ENCODE peak calls at places on chromosomes 1 and 21, in seven cellular contexts. Z is IMR-90, L is mesendoderm, H is trophoblast cell, J is H1, P is mesenchymal stem cell, F is neuronal stem cell. S is an unnamed sample.

GRCh38 chr1:72105201-72105600 is 177.1 kb downstream of the NEGR1 start:
- DNase-seq in Z (no peak), L (no peak), H (no peak), J (no peak), P (no peak), F (no peak), S (no peak)

GRCh38 chr21:17848228-17848627 is 29.1 kb upstream of the C21orf91 start:
- DNase-seq in Z (peak; percentile 97), L (no peak), H (no peak), J (no peak), P (peak; percentile 94), F (no peak), S (no peak)

GRCh38 chr1:98556521-98557158 is 104.9 kb upstream of the SNX7 start:
- DNase-seq in Z (peak; percentile 22), L (peak; percentile 49), H (no peak), J (no peak), P (peak; percentile 14), F (no peak), S (no peak)

GRCh38 chr1:222749927-222750326 is 12.9 kb downstream of the FAM177B start:
- DNase-seq in Z (no peak), L (peak; percentile 93), H (no peak), J (no peak), P (no peak), F (peak; percentile 27), S (no peak)

GRCh38 chr1:20698195-20698910 is 19.5 kb downstream of the KIF17 start:
- DNase-seq in Z (peak; percentile 89), L (peak; percentile 44), H (no peak), J (no peak), P (peak; percentile 78), F (no peak), S (no peak)

GRCh38 chr1:117838911-117839310 is 90.5 kb downstream of the GDAP2 start:
- DNase-seq in Z (peak; percentile 85), L (no peak), H (no peak), J (no peak), P (no peak), F (no peak), S (no peak)

GRCh38 chr1:172483448-172483847 is 39.6 kb upstream of the PIGC start:
- DNase-seq in Z (no peak), L (no peak), H (no peak), J (no peak), P (no peak), F (no peak), S (no peak)

GRCh38 chr1:36464605-36465393 is 615 bp upstream of the MRPS15 start:
- DNase-seq in Z (peak; percentile 15), L (peak; percentile 84), H (no peak), J (no peak), P (no peak), F (no peak), S (no peak)

GRCh38 chr1:59298178-59298583 is 1.3 kb downstream of the FGGY start:
- DNase-seq in Z (no peak), L (no peak), H (no peak), J (no peak), P (no peak), F (no peak), S (no peak)

GRCh38 chr1:98737835-98738234 is 76.3 kb downstream of the SNX7 start:
- DNase-seq in Z (no peak), L (no peak), H (no peak), J (no peak), P (no peak), F (no peak), S (no peak)

GRCh38 chr1:207654320-207654719 is 9.4 kb downstream of the CR1L start:
- DNase-seq in Z (peak; percentile 4), L (no peak), H (no peak), J (no peak), P (no peak), F (no peak), S (no peak)

GRCh38 chr1:33147275-33147996 is 34.4 kb downstream of the TRIM62 start:
- DNase-seq in Z (no peak), L (no peak), H (no peak), J (no peak), P (no peak), F (no peak), S (no peak)

GRCh38 chr1:24900985-24901781 is 28.9 kb downstream of the RUNX3 start:
- DNase-seq in Z (no peak), L (no peak), H (no peak), J (no peak), P (no peak), F (no peak), S (no peak)

GRCh38 chr1:23904748-23905357 is 8.3 kb downstream of the CNR2 start:
- DNase-seq in Z (no peak), L (peak; percentile 40), H (no peak), J (no peak), P (no peak), F (no peak), S (no peak)

GRCh38 chr1:183726825-183727224 is 73.7 kb upstream of the APOBEC4 start:
- DNase-seq in Z (no peak), L (no peak), H (no peak), J (no peak), P (no peak), F (no peak), S (no peak)

GRCh38 chr1:230379928-230380327 is 46.2 kb downstream of the PGBD5 start:
- DNase-seq in Z (no peak), L (no peak), H (no peak), J (no peak), P (no peak), F (no peak), S (no peak)

GRCh38 chr1:234531181-234532132 is 52.5 kb upstream of the TARBP1 start:
- DNase-seq in Z (peak; percentile 87), L (peak; percentile 49), H (peak; percentile 98), J (no peak), P (peak; percentile 49), F (no peak), S (no peak)

GRCh38 chr21:31098576-31099005 is 60.3 kb upstream of the KRTAP19-8 start:
- DNase-seq in Z (peak; percentile 48), L (peak; percentile 71), H (peak; percentile 67), J (peak; percentile 36), P (peak; percentile 65), F (peak; percentile 51), S (peak; percentile 82)

GRCh38 chr1:244088161-244088560 is 37.1 kb downstream of the ZBTB18 start:
- DNase-seq in Z (no peak), L (no peak), H (no peak), J (no peak), P (no peak), F (no peak), S (no peak)

DNA sequence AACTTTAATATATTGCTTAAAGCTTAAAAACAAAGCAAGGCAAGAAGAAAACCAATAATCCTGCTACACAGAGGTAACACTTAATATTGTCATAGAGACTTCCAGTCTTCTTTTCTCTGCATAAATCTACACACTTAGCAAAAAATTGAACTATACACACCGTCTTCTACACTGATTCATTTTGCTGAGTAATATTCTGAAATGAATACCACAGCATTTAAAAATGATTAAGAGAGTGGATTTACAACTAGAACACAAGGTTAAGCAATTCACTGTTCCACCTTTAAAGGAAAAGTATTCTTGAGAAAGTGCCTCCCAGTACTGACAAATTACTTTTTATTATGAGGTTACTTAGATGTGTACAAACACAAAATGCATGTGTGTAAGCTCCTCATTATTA is 22.2 kb upstream of the ITPKB start:
- DNase-seq in Z (no peak), L (no peak), H (no peak), J (no peak), P (no peak), F (no peak), S (no peak)
- H2BK120ac ChIP-seq in Z (no peak overlapping the region), L (no peak overlapping the region), H (no peak overlapping the region), J (no peak overlapping the region), P (no peak overlapping the region), F (no peak overlapping the region), S (no peak overlapping the region)

DNA sequence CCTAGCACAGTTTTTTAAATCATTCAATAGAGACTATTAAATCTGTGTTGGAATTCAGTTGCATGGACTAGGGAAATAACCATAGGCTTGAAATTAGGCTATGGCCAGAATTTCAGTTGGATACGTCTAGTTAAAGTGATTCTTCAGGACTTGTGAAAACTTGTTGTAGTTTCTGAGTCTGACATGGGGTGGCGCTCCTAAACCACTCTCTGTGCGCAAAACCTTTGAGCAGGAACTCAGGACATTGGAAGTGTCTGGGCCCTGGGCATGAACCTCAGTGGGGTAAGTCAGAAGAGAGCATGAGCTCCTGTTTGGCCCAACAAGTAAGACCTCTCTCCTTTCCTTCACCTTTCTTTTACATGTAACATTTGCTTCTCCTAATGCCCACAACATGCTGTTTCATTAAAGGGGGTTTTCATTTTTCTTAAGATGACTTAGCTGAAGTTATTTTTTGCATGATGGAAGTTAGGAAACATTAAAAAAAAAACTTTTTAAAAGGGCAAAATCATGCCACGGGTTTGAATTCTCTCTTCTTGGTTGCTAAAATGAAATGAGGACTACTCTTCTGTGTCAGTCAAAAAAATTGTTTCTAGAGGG is 17.1 kb upstream of the CCDC190 start:
- DNase-seq in Z (peak; percentile 80), L (peak; percentile 85), H (peak; percentile 52), J (peak; percentile 31), P (peak; percentile 74), F (peak; percentile 72), S (peak; percentile 74)
- H2BK120ac ChIP-seq in Z (peak overlapping the region; percentile 61), L (no peak overlapping the region), H (no peak overlapping the region), J (no peak overlapping the region), P (no peak overlapping the region), F (no peak overlapping the region), S (no peak overlapping the region)

GRCh38 chr1:48249868-48250267 is 27.4 kb downstream of the SLC5A9 start:
- DNase-seq in Z (no peak), L (no peak), H (no peak), J (no peak), P (no peak), F (no peak), S (no peak)
- H2BK120ac ChIP-seq in Z (no peak overlapping the region), L (no peak overlapping the region), H (no peak overlapping the region), J (no peak overlapping the region), P (no peak overlapping the region), F (no peak overlapping the region), S (no peak overlapping the region)

GRCh38 chr1:54835970-54836369 is 34.8 kb upstream of the TTC22 start:
- DNase-seq in Z (no peak), L (no peak), H (no peak), J (no peak), P (no peak), F (no peak), S (no peak)

GRCh38 chr1:54833146-54833545 is 32.0 kb upstream of the TTC22 start:
- DNase-seq in Z (no peak), L (no peak), H (no peak), J (no peak), P (no peak), F (no peak), S (no peak)

GRCh38 chr1:54836594-54836993 is 35.5 kb upstream of the TTC22 start:
- DNase-seq in Z (no peak), L (no peak), H (no peak), J (no peak), P (no peak), F (no peak), S (no peak)

GRCh38 chr1:54835131-54835898 is 34.2 kb upstream of the TTC22 start:
- DNase-seq in Z (no peak), L (no peak), H (no peak), J (no peak), P (no peak), F (no peak), S (no peak)

DNA sequence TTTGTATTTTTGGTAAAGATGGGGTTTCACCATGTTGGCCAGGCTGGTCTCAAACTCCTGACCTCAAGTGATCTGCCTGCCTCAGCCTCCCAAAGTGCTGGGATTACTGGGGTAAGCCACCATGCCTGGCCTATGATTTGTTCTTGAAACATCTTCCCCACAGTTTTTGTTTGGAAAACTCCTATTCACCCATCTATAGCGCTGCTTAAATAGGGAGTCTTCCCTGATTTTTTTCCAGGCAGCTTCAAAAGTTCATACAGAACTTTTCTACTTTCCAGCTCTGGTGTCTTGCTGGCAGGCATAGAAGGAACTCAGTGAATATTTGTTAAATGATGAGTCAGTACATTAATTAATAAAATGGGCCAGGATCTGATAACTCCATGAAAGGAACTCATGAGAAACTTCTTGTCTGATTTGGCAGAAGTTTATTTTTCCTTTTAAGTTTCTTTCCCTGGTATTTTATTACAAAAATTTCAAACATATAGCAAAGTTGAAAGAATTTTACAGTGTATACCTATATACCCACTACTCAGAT is 33.0 kb upstream of the TTC22 start:
- DNase-seq in Z (no peak), L (no peak), H (no peak), J (no peak), P (no peak), F (no peak), S (no peak)
- H2BK120ac ChIP-seq in Z (no peak overlapping the region), L (no peak overlapping the region), H (no peak overlapping the region), J (no peak overlapping the region), P (no peak overlapping the region), F (no peak overlapping the region), S (no peak overlapping the region)

S was measured in H9.